ENCODE peak calls at places on chromosome 15, in seven cellular contexts. Q is activated CD8-positive, alpha-beta memory T cell treated with anti-CD3 and anti-CD28 coated beads for 48 hours; H is mesothelial cell of epicardium; X is colonic mucosa; K is Panc1; Y is HCEC 1CT; B is SW 1271. G is an unnamed sample.

GRCh38 chr15:33846862-33847261 is 121.4 kb upstream of the CHRM5 start:
- DNase-seq in Q (no peak), H (no peak), X (no peak), K (no peak), Y (no peak), B (no peak), G (no peak)

GRCh38 chr15:46786886-46787285 is 930.4 kb upstream of the SEMA6D start:
- DNase-seq in Q (no peak), H (no peak), X (no peak), K (no peak), Y (no peak), B (no peak), G (no peak)

GRCh38 chr15:41490355-41490754 is 3.3 kb upstream of the ITPKA start:
- DNase-seq in Q (no peak), H (no peak), X (no peak), K (peak), Y (peak), B (peak), G (peak)

GRCh38 chr15:58535894-58536293 is 104.1 kb downstream of the LIPC start:
- DNase-seq in Q (no peak), H (no peak), X (no peak), K (no peak), Y (no peak), B (no peak), G (no peak)

GRCh38 chr15:28975766-28976179 is 90.0 kb downstream of the APBA2 start:
- DNase-seq in Q (peak), H (no peak), X (peak), K (no peak), Y (peak), B (no peak), G (peak)

GRCh38 chr15:57772223-57772957 is 65.9 kb downstream of the POLR2M start:
- DNase-seq in Q (no peak), H (no peak), X (no peak), K (no peak), Y (peak), B (no peak), G (no peak)

GRCh38 chr15:77506311-77507150 is 85.8 kb downstream of the HMG20A start:
- DNase-seq in Q (no peak), H (no peak), X (peak), K (no peak), Y (no peak), B (no peak), G (no peak)

GRCh38 chr15:60590935-60591490 is 112.1 kb upstream of the ICE2 start:
- DNase-seq in Q (no peak), H (peak), X (peak), K (no peak), Y (peak), B (no peak), G (no peak)

GRCh38 chr15:92034227-92034626 is 180.7 kb downstream of the SLCO3A1 start:
- DNase-seq in Q (no peak), H (no peak), X (no peak), K (no peak), Y (no peak), B (no peak), G (no peak)

GRCh38 chr15:38002883-38003477 is 68.5 kb downstream of the TMCO5A start:
- DNase-seq in Q (no peak), H (no peak), X (peak), K (no peak), Y (peak), B (no peak), G (peak)

GRCh38 chr15:65730560-65731172 is 61.4 kb downstream of the DENND4A start:
- DNase-seq in Q (no peak), H (no peak), X (no peak), K (peak), Y (peak), B (no peak), G (peak)

GRCh38 chr15:91865486-91865885 is 12.0 kb downstream of the SLCO3A1 start:
- DNase-seq in Q (no peak), H (no peak), X (no peak), K (no peak), Y (no peak), B (no peak), G (no peak)

GRCh38 chr15:67174864-67175573 is 79.4 kb downstream of the AAGAB start:
- DNase-seq in Q (no peak), H (no peak), X (peak), K (peak), Y (no peak), B (peak), G (peak)

GRCh38 chr15:60798821-60799220 is 319.9 kb upstream of the ICE2 start:
- DNase-seq in Q (peak), H (no peak), X (no peak), K (no peak), Y (peak), B (no peak), G (no peak)

GRCh38 chr15:47888721-47889120 is 171.4 kb downstream of the SEMA6D start:
- DNase-seq in Q (no peak), H (no peak), X (no peak), K (no peak), Y (no peak), B (no peak), G (no peak)

G was measured in HCT116.